ENCODE peak calls at places on chromosomes 7 and 10, in four cellular contexts. One of them, this sample, is unnamed.

GRCh38 chr7:1447551-1448244 is 11.6 kb downstream of the MICALL2 start:
- DNase-seq in GM12891: no peak
- DNase-seq in T-helper 1 cell: no peak
- DNase-seq in NCI-H2107: no peak
- DNase-seq in this sample: no peak

GRCh38 chr7:154380771-154381170 is 328.6 kb downstream of the DPP6 start:
- DNase-seq in GM12891: no peak
- DNase-seq in T-helper 1 cell: no peak
- DNase-seq in NCI-H2107: no peak
- DNase-seq in this sample: no peak

GRCh38 chr7:115749924-115750323 is 280.6 kb downstream of the TFEC start:
- DNase-seq in GM12891: no peak
- DNase-seq in T-helper 1 cell: no peak
- DNase-seq in NCI-H2107: no peak
- DNase-seq in this sample: no peak

GRCh38 chr10:80200687-80201086 is 4.7 kb downstream of the ANXA11 start:
- DNase-seq in GM12891: no peak
- DNase-seq in T-helper 1 cell: no peak
- DNase-seq in NCI-H2107: no peak
- DNase-seq in this sample: no peak

GRCh38 chr10:86203162-86203905 is 163.3 kb downstream of the GRID1 start:
- DNase-seq in GM12891: no peak
- DNase-seq in T-helper 1 cell: no peak
- DNase-seq in NCI-H2107: no peak
- DNase-seq in this sample: no peak

GRCh38 chr10:86953747-86954680 is 3.4 kb downstream of the MMRN2 start:
- DNase-seq in GM12891: no peak
- DNase-seq in T-helper 1 cell: no peak
- DNase-seq in NCI-H2107: no peak
- DNase-seq in this sample: no peak

GRCh38 chr10:110344622-110345021 is 39.9 kb upstream of the SMNDC1 start:
- DNase-seq in GM12891: no peak
- DNase-seq in T-helper 1 cell: no peak
- DNase-seq in NCI-H2107: no peak
- DNase-seq in this sample: no peak

GRCh38 chr7:20797174-20798080 is 10.7 kb upstream of the SP8 start:
- DNase-seq in GM12891: no peak
- DNase-seq in T-helper 1 cell: no peak
- DNase-seq in NCI-H2107: no peak
- DNase-seq in this sample: no peak

GRCh38 chr10:61663466-61663865 is 737 bp downstream of the CABCOCO1 start:
- DNase-seq in GM12891: no peak
- DNase-seq in T-helper 1 cell: no peak
- DNase-seq in NCI-H2107: no peak
- DNase-seq in this sample: no peak

GRCh38 chr10:70492786-70493659 is 14.5 kb downstream of the PALD1 start:
- DNase-seq in GM12891: no peak
- DNase-seq in T-helper 1 cell: no peak
- DNase-seq in NCI-H2107: no peak
- DNase-seq in this sample: no peak

GRCh38 chr7:12303096-12303495 is 92.0 kb downstream of the TMEM106B start:
- DNase-seq in GM12891: no peak
- DNase-seq in T-helper 1 cell: no peak
- DNase-seq in NCI-H2107: no peak
- DNase-seq in this sample: no peak

GRCh38 chr7:113730309-113730955 is 188.4 kb downstream of the PPP1R3A start:
- DNase-seq in GM12891: no peak
- DNase-seq in T-helper 1 cell: no peak
- DNase-seq in NCI-H2107: no peak
- DNase-seq in this sample: no peak

GRCh38 chr10:99341860-99342517 is 12.8 kb downstream of the CNNM1 start:
- DNase-seq in GM12891: no peak
- DNase-seq in T-helper 1 cell: no peak
- DNase-seq in NCI-H2107: no peak
- DNase-seq in this sample: no peak

GRCh38 chr10:68963151-68963550 is 7.2 kb downstream of the DDX21 start:
- DNase-seq in GM12891: no peak
- DNase-seq in T-helper 1 cell: no peak
- DNase-seq in NCI-H2107: no peak
- DNase-seq in this sample: no peak

GRCh38 chr7:134693256-134693655 is 46.6 kb downstream of the BPGM start:
- DNase-seq in GM12891: no peak
- DNase-seq in T-helper 1 cell: peak; percentile 29
- DNase-seq in NCI-H2107: no peak
- DNase-seq in this sample: no peak

GRCh38 chr10:5583525-5584175 is 58.9 kb downstream of the CALML3 start:
- DNase-seq in GM12891: no peak
- DNase-seq in T-helper 1 cell: no peak
- DNase-seq in NCI-H2107: peak; percentile 85
- DNase-seq in this sample: peak; percentile 62

GRCh38 chr7:140640060-140640611 is 477 bp downstream of the DENND2A start:
- DNase-seq in GM12891: peak; percentile 46
- DNase-seq in T-helper 1 cell: no peak
- DNase-seq in NCI-H2107: peak; percentile 41
- DNase-seq in this sample: no peak

GRCh38 chr7:77538186-77538907 is 1.3 kb downstream of the PTPN12 start:
- DNase-seq in GM12891: no peak
- DNase-seq in T-helper 1 cell: peak; percentile 5
- DNase-seq in NCI-H2107: peak; percentile 51
- DNase-seq in this sample: no peak

GRCh38 chr10:8874268-8874667 is 819.8 kb downstream of the GATA3 start:
- DNase-seq in GM12891: no peak
- DNase-seq in T-helper 1 cell: no peak
- DNase-seq in NCI-H2107: no peak
- DNase-seq in this sample: no peak

GRCh38 chr7:157737151-157738063 is 400.6 kb downstream of the DNAJB6 start:
- DNase-seq in GM12891: no peak
- DNase-seq in T-helper 1 cell: no peak
- DNase-seq in NCI-H2107: no peak
- DNase-seq in this sample: no peak

GRCh38 chr10:11163990-11164805 is 146.5 kb downstream of the CELF2 start:
- DNase-seq in GM12891: no peak
- DNase-seq in T-helper 1 cell: peak; percentile 36
- DNase-seq in NCI-H2107: no peak
- DNase-seq in this sample: no peak

GRCh38 chr10:31686566-31686965 is 242.1 kb downstream of the ARHGAP12 start:
- DNase-seq in GM12891: no peak
- DNase-seq in T-helper 1 cell: no peak
- DNase-seq in NCI-H2107: no peak
- DNase-seq in this sample: no peak

GRCh38 chr10:96017227-96017687 is 26.1 kb upstream of the CCNJ start:
- DNase-seq in GM12891: peak; percentile 22
- DNase-seq in T-helper 1 cell: peak; percentile 56
- DNase-seq in NCI-H2107: no peak
- DNase-seq in this sample: peak; percentile 5

GRCh38 chr7:123535517-123535916 is 1.1 kb upstream of the IQUB start:
- DNase-seq in GM12891: no peak
- DNase-seq in T-helper 1 cell: no peak
- DNase-seq in NCI-H2107: no peak
- DNase-seq in this sample: no peak

GRCh38 chr7:99707096-99707495 is 27.3 kb upstream of the CYP3A5 start:
- DNase-seq in GM12891: no peak
- DNase-seq in T-helper 1 cell: no peak
- DNase-seq in NCI-H2107: no peak
- DNase-seq in this sample: no peak

GRCh38 chr10:123413353-123413752 is 252.8 kb upstream of the GPR26 start:
- DNase-seq in GM12891: no peak
- DNase-seq in T-helper 1 cell: no peak
- DNase-seq in NCI-H2107: no peak
- DNase-seq in this sample: no peak

GRCh38 chr7:80724249-80724871 is 85.9 kb downstream of the CD36 start:
- DNase-seq in GM12891: no peak
- DNase-seq in T-helper 1 cell: no peak
- DNase-seq in NCI-H2107: no peak
- DNase-seq in this sample: no peak

GRCh38 chr10:92571649-92572048 is 2.2 kb downstream of the IDE start:
- DNase-seq in GM12891: no peak
- DNase-seq in T-helper 1 cell: no peak
- DNase-seq in NCI-H2107: no peak
- DNase-seq in this sample: no peak

GRCh38 chr7:40303996-40304395 is 169.2 kb downstream of the SUGCT start:
- DNase-seq in GM12891: no peak
- DNase-seq in T-helper 1 cell: no peak
- DNase-seq in NCI-H2107: no peak
- DNase-seq in this sample: no peak

GRCh38 chr7:51014811-51015210 is 232.1 kb upstream of the GRB10 start:
- DNase-seq in GM12891: no peak
- DNase-seq in T-helper 1 cell: no peak
- DNase-seq in NCI-H2107: no peak
- DNase-seq in this sample: no peak

GRCh38 chr10:114879541-114880158 is 58.1 kb downstream of the FHIP2A start:
- DNase-seq in GM12891: peak; percentile 29
- DNase-seq in T-helper 1 cell: peak; percentile 51
- DNase-seq in NCI-H2107: no peak
- DNase-seq in this sample: no peak

This sample was measured in NCI-H1436 treated with DMSO at 0.1 percent for 48 hours.